ENCODE peak calls at places on chromosomes 11 and 22, in seven cellular contexts. T, B, M, U, R, F and O are unnamed samples.

GRCh38 chr11:6431861-6432260 is 8.9 kb downstream of the HPX start:
- DNase-seq in T (no peak), B (no peak), M (peak), U (no peak), R (peak), F (peak), O (no peak)

GRCh38 chr11:97620012-97620411 is 1230.2 kb downstream of the JRKL start:
- DNase-seq in T (no peak), B (no peak), M (no peak), U (no peak), R (no peak), F (no peak), O (no peak)

GRCh38 chr11:46493786-46494185 is 100.0 kb downstream of the AMBRA1 start:
- DNase-seq in T (no peak), B (no peak), M (no peak), U (no peak), R (no peak), F (no peak), O (no peak)

GRCh38 chr22:41052661-41053490 is 39.5 kb upstream of the EP300 start:
- DNase-seq in T (no peak), B (no peak), M (no peak), U (no peak), R (peak), F (peak), O (no peak)

GRCh38 chr11:74024630-74025029 is 15.7 kb upstream of the UCP3 start:
- DNase-seq in T (no peak), B (no peak), M (peak), U (no peak), R (peak), F (peak), O (no peak)

GRCh38 chr11:94130589-94131362 is 2.1 kb downstream of the PANX1 start:
- DNase-seq in T (no peak), B (no peak), M (peak), U (no peak), R (peak), F (peak), O (no peak)

GRCh38 chr11:2529636-2530035 is 84.8 kb downstream of the KCNQ1 start:
- DNase-seq in T (peak), B (no peak), M (no peak), U (no peak), R (no peak), F (no peak), O (no peak)

GRCh38 chr11:1923201-1923956 is 3.9 kb downstream of the TNNT3 start:
- DNase-seq in T (no peak), B (no peak), M (no peak), U (no peak), R (no peak), F (no peak), O (no peak)

DNA sequence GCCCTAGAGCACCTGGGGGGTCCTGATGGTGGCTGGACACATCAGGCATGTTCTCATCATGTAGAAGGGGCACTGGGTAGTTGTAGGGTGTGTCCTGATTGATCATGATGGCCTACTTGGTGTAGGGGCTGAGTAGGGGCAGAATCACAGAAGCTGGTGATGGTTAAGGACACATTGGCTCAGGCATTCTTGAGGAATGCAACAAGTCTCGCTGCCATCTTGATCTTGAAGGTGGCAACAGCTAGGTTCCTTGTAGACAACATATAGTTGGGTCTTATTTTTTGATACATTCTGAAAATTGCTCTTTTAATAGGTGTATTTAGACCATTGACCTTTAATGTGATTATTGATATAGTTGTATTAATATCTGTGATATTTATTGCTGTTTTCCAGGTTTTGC is 28.1 kb downstream of the PPP6R3 start:
- DNase-seq in T (no peak), B (no peak), M (no peak), U (no peak), R (no peak), F (no peak), O (no peak)
- TF ChIP-seq CTCF in T (no peak), B (no peak), M (no peak), U (no peak), R (no peak), F (no peak), O (no peak)

DNA sequence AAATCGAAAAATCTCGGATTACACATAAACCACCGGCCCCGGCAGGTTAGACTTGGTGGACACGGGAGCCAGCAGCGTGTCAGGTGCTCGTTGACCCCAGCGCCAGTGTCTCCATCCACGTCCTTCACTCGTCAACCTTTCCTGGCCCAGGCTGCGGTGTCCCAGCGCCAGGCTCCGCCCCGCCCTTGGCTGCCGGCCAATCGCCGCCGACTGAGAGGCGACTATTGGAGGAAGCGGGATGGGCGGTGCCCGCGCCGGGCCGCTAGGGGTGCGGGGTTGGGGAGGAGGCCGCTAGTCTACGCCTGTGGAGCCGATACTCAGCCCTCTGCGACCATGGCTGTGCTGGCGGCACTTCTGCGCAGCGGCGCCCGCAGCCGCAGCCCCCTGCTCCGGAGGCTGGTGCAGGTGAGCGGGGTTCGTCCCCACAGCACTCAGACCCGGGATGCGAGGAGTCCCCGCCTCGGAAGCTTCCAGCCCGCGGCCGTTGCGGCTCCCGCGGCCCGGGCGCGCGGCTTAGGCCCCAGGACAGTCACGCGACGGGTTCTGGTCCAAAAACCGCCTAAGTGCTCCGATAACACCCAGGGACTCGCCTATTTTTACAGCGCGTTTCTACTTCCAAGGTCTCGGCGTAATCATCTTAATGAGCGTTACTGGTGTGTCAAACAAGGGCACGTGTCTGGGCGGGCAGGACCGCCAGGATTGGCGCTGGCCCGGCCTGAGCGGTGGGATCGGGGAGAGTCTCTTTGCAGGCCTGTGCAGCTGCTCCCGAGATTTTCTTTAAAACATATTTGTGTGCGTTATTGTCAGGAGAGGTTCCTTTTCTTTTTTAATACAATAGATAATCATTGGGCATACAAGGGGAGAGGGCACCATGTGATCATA is at the start of gene ACAT1:
- DNase-seq in T (peak), B (peak), M (peak), U (peak), R (peak), F (peak), O (peak)
- TF ChIP-seq CTCF in T (peak), B (peak), M (no peak), U (no peak), R (peak), F (peak), O (peak)

DNA sequence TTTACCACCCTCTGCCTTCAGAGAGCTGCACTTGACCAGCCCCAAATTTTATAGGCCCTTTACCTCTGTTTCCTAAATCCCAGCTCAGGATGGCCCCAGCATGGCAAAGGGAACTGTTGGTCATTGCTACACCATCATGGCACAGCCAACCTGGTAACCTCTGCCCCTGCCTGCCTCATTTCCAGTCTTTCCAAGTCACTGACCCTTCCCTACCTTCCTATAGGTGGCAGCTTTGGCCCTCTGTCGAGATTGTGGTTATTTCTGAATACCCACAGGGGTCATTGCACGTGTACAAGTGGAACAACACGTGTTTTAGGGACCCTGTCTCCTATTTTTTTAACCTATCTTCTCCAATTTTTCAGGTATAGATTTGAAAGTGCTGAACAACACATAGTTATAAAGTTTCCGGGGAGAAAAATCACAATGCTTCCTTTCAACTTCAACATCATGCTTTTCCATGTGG is 2.8 kb downstream of the GALNT18 start:
- DNase-seq in T (no peak), B (peak), M (no peak), U (peak), R (no peak), F (no peak), O (peak)
- TF ChIP-seq CTCF in T (peak), B (peak), M (no peak), U (no peak), R (no peak), F (no peak), O (no peak)

DNA sequence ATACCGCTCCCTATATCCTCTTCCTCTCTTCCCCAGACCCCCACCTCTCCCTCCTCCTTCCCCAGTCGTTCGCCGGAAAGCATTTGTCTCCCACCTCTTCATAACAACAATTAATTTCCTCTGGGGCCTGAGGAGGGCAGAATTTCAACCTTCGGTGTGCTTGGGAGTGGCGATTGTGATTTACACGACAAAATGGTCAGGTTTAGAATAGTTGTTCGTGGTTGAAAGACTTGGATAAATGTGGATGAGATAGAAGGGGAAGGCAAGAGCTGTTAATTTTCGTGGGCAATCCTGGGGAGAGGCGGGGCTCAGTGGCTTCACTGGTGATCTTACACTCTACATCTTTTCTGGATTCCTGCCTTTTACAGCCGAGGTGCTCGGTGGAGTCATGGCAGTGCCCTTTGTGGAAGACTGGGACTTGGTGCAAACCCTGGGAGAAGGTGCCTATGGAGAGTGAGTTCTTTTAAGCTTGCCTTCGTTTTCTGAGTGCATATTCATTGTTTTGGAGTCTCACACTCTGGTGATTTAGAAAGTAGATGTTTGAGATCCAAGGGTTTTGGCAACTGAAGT is 1.5 kb downstream of the CHEK1 start:
- DNase-seq in T (no peak), B (no peak), M (no peak), U (peak), R (no peak), F (no peak), O (no peak)
- TF ChIP-seq CTCF in T (no peak), B (peak), M (no peak), U (no peak), R (peak), F (peak), O (no peak)